ENCODE peak calls at places on chromosome 14, in five cellular contexts. T, W, C, N and M are unnamed samples.

GRCh38 chr14:56195727-56196126 is 77.5 kb downstream of the PELI2 start:
- DNase-seq in T (no peak), W (peak), C (peak), N (no peak), M (no peak)

GRCh38 chr14:58598028-58598850 is 39.5 kb upstream of the DACT1 start:
- DNase-seq in T (no peak), W (no peak), C (no peak), N (no peak), M (no peak)

GRCh38 chr14:51677276-51677675 is 25.6 kb downstream of the FRMD6 start:
- DNase-seq in T (peak), W (no peak), C (no peak), N (no peak), M (no peak)

GRCh38 chr14:77965919-77966435 is 166.1 kb downstream of the ADCK1 start:
- DNase-seq in T (no peak), W (no peak), C (peak), N (peak), M (peak)

GRCh38 chr14:68208218-68208617 is 388.6 kb downstream of the RAD51B start:
- DNase-seq in T (no peak), W (no peak), C (no peak), N (no peak), M (no peak)

GRCh38 chr14:88554458-88555286 is at the start of gene PTPN21:
- DNase-seq in T (no peak), W (peak), C (peak), N (peak), M (peak)

GRCh38 chr14:96096639-96097610 is 57.8 kb downstream of the C14orf132 start:
- DNase-seq in T (no peak), W (no peak), C (no peak), N (no peak), M (no peak)

GRCh38 chr14:63840981-63841380 is 11.8 kb upstream of the SYNE2 start:
- DNase-seq in T (no peak), W (no peak), C (no peak), N (no peak), M (no peak)

GRCh38 chr14:52365071-52365470 is 51.0 kb downstream of the PTGER2 start:
- DNase-seq in T (no peak), W (no peak), C (no peak), N (no peak), M (no peak)

GRCh38 chr14:72061718-72062117 is 129.5 kb downstream of the RGS6 start:
- DNase-seq in T (no peak), W (no peak), C (no peak), N (no peak), M (no peak)

GRCh38 chr14:76472199-76472723 is 96.3 kb downstream of the ESRRB start:
- DNase-seq in T (no peak), W (no peak), C (no peak), N (no peak), M (no peak)

GRCh38 chr14:57760891-57761290 is 105.0 kb downstream of the SLC35F4 start:
- DNase-seq in T (no peak), W (no peak), C (no peak), N (no peak), M (no peak)

GRCh38 chr14:89137514-89138163 is 279.4 kb downstream of the FOXN3 start:
- DNase-seq in T (peak), W (no peak), C (peak), N (peak), M (peak)

GRCh38 chr14:51860836-51861583 is 598 bp downstream of the GNG2 start:
- DNase-seq in T (no peak), W (no peak), C (no peak), N (no peak), M (no peak)

GRCh38 chr14:38838049-38838978 is 264.7 kb downstream of the SEC23A start:
- DNase-seq in T (no peak), W (no peak), C (no peak), N (no peak), M (no peak)

GRCh38 chr14:61420326-61420725 is 98.9 kb downstream of the PRKCH start:
- DNase-seq in T (no peak), W (no peak), C (peak), N (no peak), M (peak)

GRCh38 chr14:79661762-79662161 is 549.5 kb downstream of the DIO2 start:
- DNase-seq in T (no peak), W (no peak), C (no peak), N (no peak), M (peak)

GRCh38 chr14:57831981-57832380 is 33.9 kb downstream of the SLC35F4 start:
- DNase-seq in T (no peak), W (no peak), C (peak), N (no peak), M (no peak)

GRCh38 chr14:84750763-84751554 is 779.0 kb upstream of the FLRT2 start:
- DNase-seq in T (peak), W (no peak), C (no peak), N (no peak), M (peak)

GRCh38 chr14:101019974-101020710 is 116.6 kb upstream of the RTL1 start:
- DNase-seq in T (no peak), W (no peak), C (no peak), N (no peak), M (no peak)

GRCh38 chr14:94355191-94355794 is 32.2 kb upstream of the SERPINA6 start:
- DNase-seq in T (peak), W (peak), C (peak), N (no peak), M (peak)

GRCh38 chr14:55188686-55189295 is 2.6 kb downstream of the DLGAP5 start:
- DNase-seq in T (no peak), W (no peak), C (no peak), N (no peak), M (no peak)

GRCh38 chr14:48398675-48399282 is 723.4 kb upstream of the MDGA2 start:
- DNase-seq in T (no peak), W (no peak), C (no peak), N (peak), M (peak)

GRCh38 chr14:75428230-75429104 is 645 bp downstream of the JDP2 start:
- DNase-seq in T (no peak), W (no peak), C (peak), N (peak), M (no peak)

GRCh38 chr14:75426332-75427125 is 1.3 kb upstream of the JDP2 start:
- DNase-seq in T (no peak), W (no peak), C (no peak), N (no peak), M (no peak)

GRCh38 chr14:75427126-75427481 is 718 bp upstream of the JDP2 start:
- DNase-seq in T (no peak), W (no peak), C (no peak), N (no peak), M (no peak)

GRCh38 chr14:75429562-75429961 is 1.7 kb downstream of the JDP2 start:
- DNase-seq in T (no peak), W (no peak), C (no peak), N (no peak), M (no peak)

GRCh38 chr14:75427482-75428229 is at the start of gene JDP2:
- DNase-seq in T (peak), W (peak), C (peak), N (peak), M (peak)
- TF ChIP-seq CTCF in T (peak), W (peak), C (peak), N (no peak), M (no peak)

DNA sequence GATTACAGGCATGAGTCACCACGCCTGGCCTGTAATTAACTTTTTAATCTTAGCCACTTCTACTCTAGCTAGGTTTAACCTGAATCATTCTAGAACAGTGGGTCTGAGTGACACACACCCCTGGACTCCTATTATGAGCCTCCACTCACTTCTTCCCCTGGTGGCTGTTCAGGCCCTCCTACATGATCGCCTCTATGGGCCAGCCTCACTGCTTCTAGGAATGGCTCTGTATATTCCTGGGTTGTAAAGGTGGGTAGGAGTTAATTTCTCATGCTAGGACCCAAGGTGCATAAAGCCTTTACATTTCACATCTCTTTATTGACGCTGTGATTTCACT is 8.0 kb upstream of the RNU6-8 start:
- DNase-seq in T (no peak), W (no peak), C (no peak), N (no peak), M (no peak)
- H3K27ac ChIP-seq in T (no peak), W (no peak), C (no peak), N (no peak), M (no peak)

DNA sequence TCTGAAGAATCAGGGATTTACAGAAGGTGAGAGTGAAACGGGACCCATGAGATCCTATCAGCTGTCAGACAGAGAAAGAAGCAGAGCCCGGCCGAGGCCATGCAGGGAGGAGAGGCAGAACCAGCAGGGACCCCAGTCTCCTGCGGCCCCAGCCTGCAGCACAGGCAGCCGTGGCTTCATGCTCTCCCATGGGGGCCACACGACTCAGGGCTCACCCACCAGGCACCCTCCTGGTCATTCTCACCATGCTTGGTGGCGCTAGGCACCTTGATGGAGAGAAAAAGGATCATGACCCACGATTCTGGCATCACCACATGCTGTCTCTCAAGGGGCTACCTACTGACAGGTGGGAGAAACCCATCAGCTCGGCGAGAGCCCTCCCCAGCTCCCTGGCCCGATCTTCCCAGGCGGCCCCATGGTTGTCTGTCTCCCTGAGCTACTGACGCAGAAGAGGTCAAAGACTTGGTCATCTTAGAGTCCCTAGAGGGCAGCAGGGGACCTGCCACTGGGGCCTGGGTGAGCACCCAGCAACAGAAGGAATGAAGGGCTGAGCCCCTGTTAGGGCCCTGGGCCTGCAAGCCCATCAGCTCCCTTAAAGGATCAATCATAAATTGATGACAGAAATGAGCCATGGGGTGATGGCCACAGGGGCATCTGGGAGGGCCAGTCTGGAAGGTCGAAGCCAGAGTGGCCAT is 58.0 kb downstream of the ITPK1 start:
- DNase-seq in T (no peak), W (no peak), C (no peak), N (no peak), M (no peak)
- TF ChIP-seq CTCF in T (no peak), W (peak), C (no peak), N (no peak), M (no peak)

GRCh38 chr14:102626530-102626929 is 34.1 kb downstream of the RCOR1 start:
- DNase-seq in T (no peak), W (no peak), C (no peak), N (no peak), M (no peak)

GRCh38 chr14:102616799-102617198 is 24.4 kb downstream of the RCOR1 start:
- DNase-seq in T (no peak), W (no peak), C (no peak), N (no peak), M (no peak)

GRCh38 chr14:102620413-102620812 is 28.0 kb downstream of the RCOR1 start:
- DNase-seq in T (no peak), W (no peak), C (no peak), N (no peak), M (peak)

GRCh38 chr14:102625564-102626296 is 33.3 kb downstream of the RCOR1 start:
- DNase-seq in T (no peak), W (no peak), C (no peak), N (no peak), M (no peak)

DNA sequence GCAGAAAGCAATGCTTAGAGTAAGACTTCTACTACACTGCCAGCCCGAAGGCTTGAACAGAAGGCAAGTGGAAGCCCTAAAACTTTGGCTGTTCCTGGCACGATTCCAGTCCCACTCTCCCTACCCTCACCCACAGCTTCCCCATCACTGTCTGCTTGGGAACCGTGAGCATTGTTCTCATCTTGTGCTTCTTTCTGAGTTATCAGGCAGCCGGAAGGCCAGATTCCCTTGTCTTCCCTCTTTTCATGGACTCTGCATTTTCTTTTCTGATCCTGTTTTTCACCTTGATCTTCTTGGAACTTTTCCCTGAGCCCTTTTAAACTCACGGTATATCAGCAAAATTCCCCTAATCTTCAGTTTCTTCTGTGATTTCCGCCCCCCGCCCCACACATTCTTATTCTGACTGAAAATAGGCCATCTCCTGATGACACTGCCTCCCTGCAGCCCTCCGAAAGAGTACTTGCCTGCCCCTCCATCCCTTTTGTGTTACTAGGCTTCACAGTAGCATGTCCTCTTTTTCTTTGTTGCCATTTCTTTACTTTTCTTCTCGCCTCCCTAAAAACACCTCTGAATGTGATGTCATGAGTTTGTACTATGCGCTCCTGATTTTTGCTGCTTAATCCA is 29.9 kb downstream of the RCOR1 start:
- DNase-seq in T (no peak), W (no peak), C (no peak), N (no peak), M (no peak)
- H3K27ac ChIP-seq in T (no peak), W (no peak), C (no peak), N (no peak), M (no peak)

DNA sequence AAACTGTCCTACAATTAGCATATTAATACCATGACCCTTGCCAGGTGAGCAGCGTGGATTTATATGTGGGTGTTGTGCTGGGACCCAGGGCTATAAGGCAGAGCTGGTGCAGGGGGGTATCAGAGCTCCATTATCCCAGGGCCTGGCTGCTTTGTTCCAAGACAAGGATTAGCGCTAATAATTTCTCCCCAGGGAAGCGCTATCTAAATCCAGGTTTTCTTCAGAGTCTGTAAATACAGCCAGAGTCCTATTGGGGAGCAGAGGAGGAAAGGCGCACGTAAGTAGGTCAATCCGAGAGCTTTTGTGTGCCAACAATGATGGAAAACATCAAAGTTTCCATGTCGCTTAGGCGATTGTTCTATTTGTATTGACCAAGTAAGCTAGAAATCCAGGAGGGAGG is 1009.7 kb downstream of the VRK1 start:
- DNase-seq in T (no peak), W (no peak), C (no peak), N (no peak), M (no peak)
- TF ChIP-seq CTCF in T (no peak), W (no peak), C (no peak), N (no peak), M (no peak)

GRCh38 chr14:92472860-92473259 is 40.7 kb upstream of the RIN3 start:
- DNase-seq in T (no peak), W (no peak), C (no peak), N (no peak), M (no peak)
- H3K27ac ChIP-seq in T (no peak), W (peak), C (no peak), N (peak), M (peak)

DNA sequence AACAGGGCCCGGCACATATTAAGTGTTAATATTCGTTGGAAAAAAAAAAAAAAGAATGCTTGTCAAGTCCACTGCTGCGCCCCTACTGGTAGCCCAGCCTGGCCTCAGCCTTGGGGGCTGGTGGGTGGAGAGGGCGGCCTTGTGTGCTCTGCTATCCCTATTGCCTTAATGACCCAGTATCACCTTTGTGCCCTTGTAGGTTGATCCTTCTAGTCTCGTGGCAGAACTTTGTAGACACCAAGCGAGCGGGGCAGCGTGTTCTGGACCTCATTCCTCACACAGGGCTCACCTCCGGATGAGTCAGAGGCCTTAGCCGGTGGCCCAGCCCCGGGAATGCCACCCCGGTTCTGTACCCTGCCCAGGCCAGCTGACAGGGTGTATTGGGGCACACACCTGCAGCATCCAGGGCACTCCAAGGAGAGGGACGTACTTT is 1.8 kb upstream of the RCOR1 start:
- DNase-seq in T (no peak), W (no peak), C (peak), N (peak), M (no peak)
- TF ChIP-seq CTCF in T (peak), W (peak), C (no peak), N (peak), M (peak)